ENCODE peak calls at places on chromosomes 4 and X, in four cellular contexts. G, R, I and M are unnamed samples.

GRCh38 chrX:119406739-119407138 is 7.6 kb downstream of the SLC25A43 start:
- DNase-seq in G (no peak), R (no peak), I (no peak), M (no peak)

GRCh38 chr4:172830295-172830764 is 338.3 kb upstream of the GALNT7 start:
- DNase-seq in G (no peak), R (no peak), I (no peak), M (no peak)

GRCh38 chr4:70945452-70946055 is 43.4 kb downstream of the MOB1B start:
- DNase-seq in G (no peak), R (no peak), I (no peak), M (no peak)

GRCh38 chr4:54553001-54553400 is 104.8 kb upstream of the KIT start:
- DNase-seq in G (no peak), R (no peak), I (no peak), M (no peak)

GRCh38 chr4:26878729-26879415 is 18.2 kb downstream of the STIM2 start:
- DNase-seq in G (no peak), R (no peak), I (no peak), M (no peak)

GRCh38 chr4:53586121-53586816 is 5.0 kb downstream of the LNX1 start:
- DNase-seq in G (no peak), R (peak; percentile 17), I (no peak), M (no peak)

GRCh38 chr4:74840931-74841330 is 46.6 kb upstream of the BTC start:
- DNase-seq in G (no peak), R (no peak), I (no peak), M (no peak)

GRCh38 chr4:26140150-26140898 is 180.5 kb upstream of the RBPJ start:
- DNase-seq in G (no peak), R (no peak), I (no peak), M (no peak)

GRCh38 chr4:168831919-168832745 is 177.9 kb downstream of the CBR4 start:
- DNase-seq in G (peak; percentile 86), R (peak; percentile 66), I (peak; percentile 84), M (peak; percentile 47)

GRCh38 chr4:26404597-26405323 is 83.9 kb downstream of the RBPJ start:
- DNase-seq in G (no peak), R (no peak), I (no peak), M (no peak)

GRCh38 chrX:69128573-69128972 is 36.7 kb downstream of the PJA1 start:
- DNase-seq in G (no peak), R (peak; percentile 9), I (no peak), M (no peak)

GRCh38 chr4:41796545-41797210 is 48.2 kb upstream of the PHOX2B start:
- DNase-seq in G (no peak), R (peak; percentile 13), I (no peak), M (no peak)

GRCh38 chrX:116009871-116010710 is 160.5 kb upstream of the AGTR2 start:
- DNase-seq in G (no peak), R (peak; percentile 7), I (no peak), M (no peak)

GRCh38 chr4:52932586-52933482 is 70.7 kb downstream of the RASL11B start:
- DNase-seq in G (no peak), R (no peak), I (no peak), M (no peak)

GRCh38 chr4:47274931-47275330 is 188.6 kb downstream of the COMMD8 start:
- DNase-seq in G (no peak), R (no peak), I (no peak), M (no peak)

GRCh38 chr4:16772366-16772850 is 126.0 kb downstream of the LDB2 start:
- DNase-seq in G (no peak), R (no peak), I (no peak), M (no peak)
- H3K4me1 ChIP-seq in G (no peaks in the 10 kb centered on the region), R (peaks cover 4% of the 10 kb centered on the region), I (no peaks in the 10 kb centered on the region), M (no peaks in the 10 kb centered on the region)

GRCh38 chr4:38802561-38803355 is 1.8 kb downstream of the TLR1 start:
- DNase-seq in G (no peak), R (no peak), I (no peak), M (peak; percentile 30)
- H3K4me3 ChIP-seq in G (no peak overlapping the region), R (peak overlapping the region; percentile 45), I (no peak overlapping the region), M (no peak overlapping the region)

GRCh38 chr4:128357286-128357685 is 69.7 kb upstream of the PGRMC2 start:
- DNase-seq in G (no peak), R (no peak), I (no peak), M (no peak)
- H3K27ac ChIP-seq in G (no peak overlapping the region), R (peak overlapping the region; percentile 74), I (no peak overlapping the region), M (no peak overlapping the region)

GRCh38 chr4:37425857-37426256 is 181.3 kb downstream of the NWD2 start:
- DNase-seq in G (no peak), R (no peak), I (no peak), M (no peak)
- H3K4me1 ChIP-seq in G (no peaks in the 10 kb centered on the region), R (no peaks in the 10 kb centered on the region), I (no peaks in the 10 kb centered on the region), M (no peaks in the 10 kb centered on the region)

GRCh38 chr4:15652191-15652590 is 3.0 kb downstream of the FBXL5 start:
- DNase-seq in G (no peak), R (no peak), I (no peak), M (no peak)
- H3K4me3 ChIP-seq in G (no peak overlapping the region), R (peak overlapping the region; percentile 3), I (no peak overlapping the region), M (no peak overlapping the region)

GRCh38 chr4:153637201-153637600 is 46.9 kb upstream of the TLR2 start:
- DNase-seq in G (no peak), R (no peak), I (no peak), M (no peak)
- H3K27ac ChIP-seq in G (no peak overlapping the region), R (no peak overlapping the region), I (no peak overlapping the region), M (no peak overlapping the region)

DNA sequence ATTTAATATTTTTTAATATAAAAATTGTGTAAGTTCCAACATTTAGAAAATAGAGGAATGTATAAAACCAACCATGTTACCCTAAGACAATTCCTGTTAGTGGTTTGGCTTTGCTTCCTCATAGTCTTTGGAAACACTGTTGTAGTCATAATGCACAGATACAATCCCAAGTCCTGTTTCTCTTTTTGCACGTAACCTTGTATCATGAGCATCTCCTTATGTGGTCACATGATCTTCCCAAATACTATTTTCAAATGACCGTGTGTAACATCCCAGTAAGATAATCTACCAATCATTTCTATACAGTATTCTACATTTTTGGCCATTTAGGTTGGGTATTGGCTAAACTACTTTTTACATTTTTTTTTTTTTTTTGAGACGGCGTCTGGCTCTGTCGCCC is 13.9 kb upstream of the RHOH start:
- DNase-seq in G (no peak), R (no peak), I (no peak), M (no peak)
- H3K4me1 ChIP-seq in G (no peaks in the 10 kb centered on the region), R (peaks cover 4% of the 10 kb centered on the region), I (no peaks in the 10 kb centered on the region), M (peaks cover 8% of the 10 kb centered on the region)

GRCh38 chr4:139028191-139028661 is 12.6 kb downstream of the NOCT start:
- DNase-seq in G (peak; percentile 67), R (peak; percentile 54), I (no peak), M (no peak)
- H3K4me3 ChIP-seq in G (no peak overlapping the region), R (no peak overlapping the region), I (no peak overlapping the region), M (no peak overlapping the region)